ENCODE peak calls at places on chromosomes 16 and 17, in ten cellular contexts. H is prostate gland, O is body of pancreas, Z is heart right ventricle, T is small intestine, K is A673, A is neural progenitor cell, F is left ventricle myocardium inferior, P is thoracic aorta, M is ascending aorta. V is an unnamed sample. For H3K4me1 and H3K36me3, the result is how much of the 10 kb centered on the place peaks cover.

GRCh38 chr16:53053967-53054669 is 673 bp upstream of the CHD9 start:
- DNase-seq in H (peak), K (peak), A (no peak), Z (peak), T (peak), O (peak), P (no peak), M (no peak), F (peak), V (peak)

GRCh38 chr16:49407873-49408565 is 34.4 kb downstream of the C16orf78 start:
- DNase-seq in P (peak), T (peak), H (peak), M (peak), O (peak), F (peak), Z (peak), K (peak), A (peak), V (peak)

GRCh38 chr17:27458524-27458908 is 2.3 kb downstream of the KSR1 start:
- DNase-seq in O (no peak), H (no peak), F (no peak), A (no peak), T (no peak), P (no peak), M (no peak), Z (no peak), K (peak), V (no peak)

GRCh38 chr16:51526622-51527021 is 375.6 kb upstream of the SALL1 start:
- DNase-seq in T (no peak), M (no peak), F (no peak), H (no peak), A (no peak), O (no peak), Z (no peak), P (no peak), K (no peak), V (no peak)

GRCh38 chr17:1978396-1978962 is 46.7 kb downstream of the RTN4RL1 start:
- DNase-seq in O (no peak), H (no peak), F (no peak), M (no peak), K (no peak), P (no peak), T (no peak), Z (no peak), A (no peak), V (peak)

GRCh38 chr17:72665841-72666518 is 426.5 kb downstream of the SLC39A11 start:
- DNase-seq in Z (no peak), P (no peak), M (no peak), T (no peak), F (no peak), O (no peak), K (no peak), A (no peak), H (no peak), V (no peak)

GRCh38 chr17:55303701-55304145 is 39.0 kb downstream of the HLF start:
- DNase-seq in M (no peak), K (no peak), P (no peak), A (no peak), Z (no peak), F (no peak), T (no peak), H (no peak), O (no peak), V (no peak)

GRCh38 chr16:89890200-89890599 is 16.8 kb downstream of the TCF25 start:
- DNase-seq in F (no peak), K (no peak), H (no peak), M (no peak), Z (no peak), A (no peak), O (no peak), P (no peak), T (no peak), V (no peak)

GRCh38 chr16:70437017-70437581 is 1.8 kb downstream of the ST3GAL2 start:
- DNase-seq in Z (no peak), K (peak), F (no peak), T (no peak), H (no peak), O (no peak), P (no peak), A (peak), M (no peak), V (no peak)

GRCh38 chr17:17890773-17891759 is 54.3 kb upstream of the SREBF1 start:
- DNase-seq in O (peak), T (peak), Z (peak), H (no peak), A (peak), P (no peak), M (no peak), F (peak), K (peak), V (peak)

GRCh38 chr17:290626-291025 is 62.0 kb downstream of the RPH3AL start:
- DNase-seq in P (no peak), O (peak), M (no peak), T (no peak), K (no peak), F (no peak), A (no peak), H (no peak), Z (no peak), V (peak)

GRCh38 chr17:81298991-81299733 is 4.1 kb upstream of the SLC38A10 start:
- DNase-seq in P (no peak), M (no peak), O (no peak), K (no peak), F (no peak), H (no peak), Z (no peak), A (no peak), T (peak), V (no peak)
- H3K27ac ChIP-seq in P (no peak), M (no peak), O (no peak), K (no peak), F (no peak), H (no peak), Z (no peak), A (no peak), T (no peak), V (no peak)

GRCh38 chr16:80899804-80900592 is 95.6 kb upstream of the CDYL2 start:
- DNase-seq in K (peak), M (peak), P (peak), A (no peak), F (peak), T (peak), H (peak), O (peak), Z (peak), V (peak)
- H3K4me1 ChIP-seq in K (under half), M (under half), P (under half), A (under half), F (under half), T (under half), H (under half), O (under half), Z (under half), V (under half)

GRCh38 chr16:81899601-81900000 is 111.7 kb downstream of the SDR42E1 start:
- DNase-seq in T (no peak), A (no peak), Z (no peak), M (no peak), P (no peak), O (no peak), K (no peak), F (no peak), H (no peak), V (no peak)
- H3K36me3 ChIP-seq in T (under half), A (under half), Z (under half), M (under half), P (under half), O (under half), K (under half), F (under half), H (under half), V (under half)

GRCh38 chr16:66277311-66278070 is 89.0 kb upstream of the CDH5 start:
- DNase-seq in F (no peak), T (no peak), P (no peak), H (no peak), O (peak), M (no peak), A (no peak), Z (no peak), K (no peak), V (no peak)

GRCh38 chr16:66278604-66279262 is 87.8 kb upstream of the CDH5 start:
- DNase-seq in K (no peak), P (no peak), H (no peak), O (no peak), F (no peak), A (no peak), T (peak), Z (no peak), M (no peak), V (no peak)

GRCh38 chr16:66274335-66275110 is 92.0 kb upstream of the CDH5 start:
- DNase-seq in K (peak), H (no peak), F (no peak), Z (no peak), A (no peak), M (no peak), P (no peak), O (no peak), T (peak), V (no peak)

GRCh38 chr16:66275795-66276428 is 90.6 kb upstream of the CDH5 start:
- DNase-seq in O (peak), A (peak), P (no peak), H (no peak), K (peak), T (peak), F (no peak), Z (no peak), M (no peak), V (peak)

GRCh38 chr16:66278111-66278531 is 88.4 kb upstream of the CDH5 start:
- DNase-seq in A (no peak), P (no peak), Z (no peak), T (peak), F (no peak), O (no peak), M (no peak), H (no peak), K (no peak), V (peak)
- H3K27ac ChIP-seq in A (no peak), P (no peak), Z (no peak), T (no peak), F (no peak), O (no peak), M (no peak), H (no peak), K (no peak), V (no peak)

DNA sequence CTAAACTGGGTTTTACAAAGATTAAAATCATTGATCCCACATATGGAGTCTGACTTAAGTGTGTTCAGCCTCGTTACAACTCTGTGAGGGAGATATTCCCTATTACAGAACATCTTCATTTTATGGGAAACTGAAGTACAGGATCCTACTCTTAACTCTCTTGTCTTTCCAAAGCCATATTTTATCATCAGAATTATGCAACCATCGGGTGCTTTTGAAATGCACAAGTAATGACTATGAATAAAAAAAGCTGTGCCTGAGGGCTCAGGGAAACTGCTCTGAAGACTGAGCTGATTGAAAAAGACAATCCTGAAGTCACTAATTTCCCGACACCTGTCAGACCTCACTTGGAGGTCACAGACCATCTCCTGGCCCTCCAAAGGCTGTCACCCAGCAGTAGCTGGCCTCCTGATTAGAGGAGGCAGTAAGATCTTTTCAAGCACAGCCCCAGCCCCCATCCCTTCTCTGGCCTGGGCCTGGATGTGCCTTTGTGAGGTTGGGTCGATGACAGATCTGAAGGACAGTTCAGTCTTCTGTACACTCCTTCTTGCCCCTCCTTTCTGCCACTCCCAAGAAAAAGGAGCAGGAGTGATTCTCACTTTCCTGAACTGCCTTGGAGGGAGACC is 5.6 kb downstream of the AKAP1 start:
- DNase-seq in K (no peak), A (no peak), T (no peak), M (no peak), O (no peak), F (no peak), H (no peak), Z (no peak), P (no peak), V (no peak)
- H3K4me1 ChIP-seq in K (under half), A (half or more), T (under half), M (half or more), O (half or more), F (half or more), H (under half), Z (half or more), P (under half), V (half or more)

GRCh38 chr17:76397687-76398522 is 13.5 kb downstream of the SPHK1 start:
- DNase-seq in A (peak), P (peak), Z (peak), H (peak), O (peak), T (peak), F (peak), M (peak), K (peak), V (peak)
- H3K36me3 ChIP-seq in A (under half), P (under half), Z (under half), H (under half), O (under half), T (under half), F (half or more), M (half or more), K (half or more), V (half or more)

GRCh38 chr16:87896924-87897562 is 27.7 kb upstream of the SLC7A5 start:
- DNase-seq in P (no peak), Z (no peak), K (no peak), H (no peak), T (no peak), A (no peak), O (no peak), F (no peak), M (no peak), V (no peak)
- H3K27ac ChIP-seq in P (peak), Z (no peak), K (no peak), H (no peak), T (peak), A (no peak), O (no peak), F (no peak), M (peak), V (no peak)